ENCODE peak calls at places on chromosomes 1 and 21, in four cellular contexts. M, F, S and G are unnamed samples.

GRCh38 chr1:221994274-221994698 is 252.4 kb upstream of the DUSP10 start:
- DNase-seq in S (peak; percentile 38), F (no peak), M (peak; percentile 12), G (peak; percentile 13)

GRCh38 chr1:108703939-108704338 is 8.8 kb upstream of the FNDC7 start:
- DNase-seq in S (no peak), M (no peak), F (no peak), G (no peak)

GRCh38 chr1:30901798-30902652 is 6.5 kb downstream of the SDC3 start:
- DNase-seq in S (no peak), M (peak; percentile 48), F (no peak), G (no peak)

GRCh38 chr1:84299536-84300260 is 1.8 kb upstream of the SAMD13 start:
- DNase-seq in F (peak; percentile 7), M (peak; percentile 20), S (no peak), G (no peak)

GRCh38 chr1:228472655-228473054 is 14.5 kb upstream of the RNF187 start:
- DNase-seq in S (no peak), F (no peak), M (peak; percentile 54), G (no peak)

GRCh38 chr1:6962390-6962955 is 177.2 kb downstream of the CAMTA1 start:
- DNase-seq in M (peak; percentile 84), F (no peak), S (peak; percentile 20), G (peak; percentile 49)

GRCh38 chr21:44932366-44933181 is 7.3 kb upstream of the SLX9 start:
- DNase-seq in S (no peak), F (peak; percentile 39), M (peak; percentile 59), G (peak; percentile 69)

GRCh38 chr1:184422490-184423233 is 35.8 kb downstream of the C1orf21 start:
- DNase-seq in M (no peak), F (no peak), S (no peak), G (no peak)

GRCh38 chr1:117638759-117639158 is 32.9 kb downstream of the TENT5C start:
- DNase-seq in M (peak; percentile 43), F (no peak), S (no peak), G (no peak)

GRCh38 chr1:34365295-34365694 is 188.6 kb downstream of the C1orf94 start:
- DNase-seq in M (no peak), F (no peak), S (no peak), G (no peak)

GRCh38 chr1:235008239-235008638 is 120.4 kb downstream of the TOMM20 start:
- DNase-seq in M (no peak), S (no peak), F (no peak), G (no peak)

GRCh38 chr1:231508941-231509340 is 19.5 kb upstream of the TSNAX start:
- DNase-seq in S (no peak), M (no peak), F (no peak), G (no peak)

GRCh38 chr1:204579681-204580080 is 63.5 kb downstream of the MDM4 start:
- DNase-seq in M (no peak), S (no peak), F (no peak), G (no peak)

GRCh38 chr1:203084588-203085527 is 954 bp downstream of the MYOG start:
- DNase-seq in F (no peak), S (no peak), M (peak; percentile 49), G (peak; percentile 78)

GRCh38 chr1:197184190-197184589 is 37.7 kb upstream of the ASPM start:
- DNase-seq in F (no peak), M (peak; percentile 42), S (no peak), G (no peak)

GRCh38 chr1:239717097-239718051 is 331.0 kb downstream of the CHRM3 start:
- DNase-seq in M (no peak), S (no peak), F (no peak), G (no peak)

GRCh38 chr1:174189424-174190062 is 30.2 kb downstream of the RABGAP1L start:
- DNase-seq in S (no peak), F (no peak), M (no peak), G (no peak)

GRCh38 chr1:196407358-196408041 is 200.7 kb downstream of the KCNT2 start:
- DNase-seq in F (no peak), M (no peak), S (no peak), G (no peak)

GRCh38 chr1:32990887-32991286 is 26.3 kb upstream of the RNF19B start:
- DNase-seq in M (no peak), S (no peak), F (no peak), G (no peak)

GRCh38 chr21:27001526-27001925 is 34.6 kb upstream of the ADAMTS5 start:
- DNase-seq in F (no peak), S (no peak), M (no peak), G (no peak)

GRCh38 chr1:169814265-169814664 is 19.6 kb upstream of the METTL18 start:
- DNase-seq in F (no peak), S (no peak), M (no peak), G (no peak)

GRCh38 chr1:169812131-169812530 is 17.4 kb upstream of the METTL18 start:
- DNase-seq in F (no peak), S (no peak), M (no peak), G (no peak)

GRCh38 chr1:169804941-169805340 is 10.2 kb upstream of the METTL18 start:
- DNase-seq in F (no peak), S (no peak), M (no peak), G (no peak)

DNA sequence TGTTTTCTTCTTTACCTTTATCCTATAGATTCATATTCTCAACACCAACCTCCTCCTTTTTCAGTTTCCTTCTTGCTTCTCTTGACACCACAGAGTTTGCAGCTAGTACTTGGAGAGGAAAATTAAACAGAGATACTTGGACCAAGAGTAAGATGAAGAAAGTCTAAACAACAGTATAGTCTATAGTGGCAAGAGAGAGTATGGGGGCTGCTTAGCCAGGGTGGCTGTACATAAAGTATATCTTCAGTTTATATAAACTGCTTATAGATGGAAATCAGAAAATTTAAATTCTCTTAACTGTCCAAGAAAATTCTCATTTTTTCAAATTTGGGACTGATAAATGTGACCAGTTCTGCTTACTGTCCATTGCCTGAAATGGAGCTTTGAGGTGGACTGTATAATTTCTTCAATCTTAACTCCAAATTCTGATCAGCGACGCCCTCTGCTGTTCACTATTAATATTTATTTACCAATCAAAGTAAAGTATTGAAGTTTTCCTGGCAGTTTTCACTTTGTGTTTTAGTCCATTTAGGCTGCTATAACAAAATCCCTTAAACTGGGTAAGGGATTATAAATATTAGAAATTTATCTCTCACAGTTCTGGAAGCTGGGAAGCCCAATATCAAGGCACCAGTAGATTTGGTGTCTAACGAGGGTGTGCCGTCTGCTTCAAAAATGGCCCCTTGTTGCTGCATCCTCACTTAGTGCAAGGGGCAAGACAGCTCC is 14.8 kb upstream of the METTL18 start:
- DNase-seq in F (peak; percentile 14), S (no peak), M (peak; percentile 52), G (no peak)
- TF ChIP-seq SPI1 in F (no peak), S (no peak), M (no peak), G (no peak)

GRCh38 chr1:63189677-63190076 is 132.7 kb upstream of the FOXD3 start:
- DNase-seq in F (no peak), S (no peak), M (no peak), G (no peak)
- TF ChIP-seq SPI1 in F (no peak), S (no peak), M (no peak), G (no peak)

DNA sequence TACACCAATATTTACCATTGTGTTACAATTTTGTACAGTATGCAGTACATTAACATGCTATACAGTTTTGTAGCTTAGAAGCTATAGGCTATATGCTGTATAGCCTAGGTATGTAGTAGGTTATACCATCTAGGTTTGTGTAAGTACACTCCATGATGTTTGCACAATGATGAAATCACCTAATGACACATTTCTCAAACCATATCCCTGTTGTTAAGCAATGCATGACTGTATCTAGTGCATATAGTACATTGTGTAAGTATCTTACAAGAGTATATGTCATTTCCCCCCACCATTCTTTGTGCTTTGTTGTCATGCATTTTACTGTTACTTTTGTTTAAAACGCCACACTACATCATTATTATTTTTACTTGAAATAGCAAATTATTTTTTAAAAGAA is 65.7 kb upstream of the RNF11 start:
- DNase-seq in S (no peak), F (peak; percentile 61), M (no peak), G (no peak)
- TF ChIP-seq SPI1 in S (no peak), F (no peak), M (no peak), G (no peak)

GRCh38 chr21:16579538-16579937 is 849.8 kb downstream of the USP25 start:
- DNase-seq in S (no peak), F (no peak), M (no peak), G (no peak)

GRCh38 chr21:16573581-16573980 is 843.8 kb downstream of the USP25 start:
- DNase-seq in S (no peak), F (no peak), M (no peak), G (no peak)

GRCh38 chr21:16583567-16583966 is 853.8 kb downstream of the USP25 start:
- DNase-seq in M (no peak), S (no peak), F (no peak), G (no peak)

GRCh38 chr21:16580661-16581060 is 850.9 kb downstream of the USP25 start:
- DNase-seq in M (no peak), S (no peak), F (no peak), G (no peak)

DNA sequence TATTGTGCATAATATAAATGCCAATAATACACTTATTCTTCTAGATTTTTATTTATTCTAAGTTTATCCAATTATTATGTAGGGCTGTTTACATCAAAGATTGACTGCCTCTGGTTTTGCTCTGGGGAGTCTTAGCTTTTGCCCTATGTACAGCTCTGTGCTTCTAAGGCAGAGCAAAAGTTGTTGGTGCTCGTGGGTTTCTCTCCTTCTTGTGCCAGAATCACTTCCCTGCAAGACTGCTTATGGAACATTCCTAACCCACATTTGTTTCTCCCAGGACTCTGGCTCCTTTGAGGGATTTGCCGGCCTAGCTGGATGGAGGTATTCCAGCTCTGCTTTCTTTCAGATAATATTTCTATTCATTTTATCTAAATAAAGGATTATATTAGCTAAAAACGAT is 849.1 kb downstream of the USP25 start:
- DNase-seq in S (no peak), F (no peak), M (no peak), G (no peak)
- TF ChIP-seq SPI1 in S (no peak), F (no peak), M (no peak), G (no peak)